ENCODE peak calls at places on chromosomes 7 and 10, in five cellular contexts. S is dermis blood vessel endothelial cell; O is stimulated activated CD4-positive, alpha-beta T cell treated with anti-CD3 and anti-CD28 coated beads, Interleukin-1b, Interleukin-23, amount 100 ng/mL, for 1 hour; I is naive thymus-derived CD8-positive, alpha-beta T cell; E is GM10248. X is an unnamed sample.

GRCh38 chr10:88989423-88989822 is 1.2 kb upstream of the FAS start:
- DNase-seq in S (no peak), O (no peak), I (no peak), E (no peak), X (no peak)

GRCh38 chr7:36880108-36880507 is 155.8 kb upstream of the AOAH start:
- DNase-seq in S (no peak), O (no peak), I (no peak), E (no peak), X (no peak)

GRCh38 chr7:94060772-94061171 is 56.6 kb upstream of the BET1 start:
- DNase-seq in S (no peak), O (no peak), I (no peak), E (no peak), X (no peak)

GRCh38 chr10:28279878-28280277 is 23.0 kb downstream of the MPP7 start:
- DNase-seq in S (no peak), O (no peak), I (no peak), E (no peak), X (no peak)

GRCh38 chr7:138186951-138187351 is 110.7 kb downstream of the AKR1D1 start:
- DNase-seq in S (peak; percentile 56), O (no peak), I (no peak), E (no peak), X (no peak)

GRCh38 chr7:121366852-121367431 is 29.2 kb downstream of the FAM3C start:
- DNase-seq in S (peak; percentile 72), O (no peak), I (peak; percentile 28), E (peak; percentile 28), X (no peak)

GRCh38 chr7:98215561-98216495 is 4.6 kb downstream of the BHLHA15 start:
- DNase-seq in S (no peak), O (no peak), I (no peak), E (no peak), X (no peak)

GRCh38 chr10:133261726-133262325 is 14.8 kb downstream of the ADAM8 start:
- DNase-seq in S (peak; percentile 47), O (peak; percentile 72), I (peak; percentile 86), E (peak; percentile 95), X (peak; percentile 64)

GRCh38 chr10:118483496-118483895 is 112.0 kb downstream of the PRLHR start:
- DNase-seq in S (no peak), O (no peak), I (no peak), E (no peak), X (no peak)

GRCh38 chr7:79453558-79454324 is at the start of gene MAGI2:
- DNase-seq in S (peak; percentile 77), O (no peak), I (peak; percentile 33), E (peak; percentile 8), X (no peak)

GRCh38 chr10:72297281-72297967 is 23.7 kb downstream of the DDIT4 start:
- DNase-seq in S (peak; percentile 94), O (peak; percentile 73), I (peak; percentile 92), E (peak; percentile 85), X (peak; percentile 97)

GRCh38 chr10:124077216-124077615 is 16.2 kb downstream of the CHST15 start:
- DNase-seq in S (no peak), O (no peak), I (no peak), E (no peak), X (no peak)

GRCh38 chr10:34916368-34916767 is 101.3 kb upstream of the PARD3 start:
- DNase-seq in S (no peak), O (no peak), I (no peak), E (no peak), X (no peak)

GRCh38 chr10:6796231-6796630 is 216.2 kb upstream of the PRKCQ start:
- DNase-seq in S (no peak), O (no peak), I (no peak), E (no peak), X (no peak)

GRCh38 chr7:159136846-159137245 is 7.8 kb downstream of the VIPR2 start:
- DNase-seq in S (no peak), O (no peak), I (no peak), E (no peak), X (no peak)

GRCh38 chr7:5429857-5430611 is 6.4 kb upstream of the TNRC18 start:
- DNase-seq in S (no peak), O (no peak), I (no peak), E (no peak), X (no peak)

GRCh38 chr7:157771-158251 is 34.6 kb upstream of the FAM20C start:
- DNase-seq in S (no peak), O (no peak), I (no peak), E (no peak), X (no peak)

GRCh38 chr10:129932182-129932581 is 31.9 kb downstream of the EBF3 start:
- DNase-seq in S (no peak), O (no peak), I (no peak), E (no peak), X (no peak)

GRCh38 chr7:158029431-158029938 is 558.1 kb downstream of the PTPRN2 start:
- DNase-seq in S (no peak), O (no peak), I (no peak), E (no peak), X (no peak)

GRCh38 chr7:149456770-149457421 is 4.0 kb downstream of the ZNF777 start:
- DNase-seq in S (no peak), O (no peak), I (no peak), E (no peak), X (no peak)

GRCh38 chr7:43394441-43395130 is 188.3 kb upstream of the STK17A start:
- DNase-seq in S (no peak), O (no peak), I (no peak), E (no peak), X (no peak)

GRCh38 chr7:156102267-156102666 is 290.0 kb upstream of the SHH start:
- DNase-seq in S (no peak), O (no peak), I (no peak), E (no peak), X (no peak)

GRCh38 chr7:80827238-80827633 is 91.6 kb downstream of the SEMA3C start:
- DNase-seq in S (no peak), O (no peak), I (no peak), E (no peak), X (no peak)